ENCODE peak calls at places on chromosome 20, in nine cellular contexts. H is A172, Y is BJ, N is GM13977, P is HEK293T, G is ovary, R is stromal cell of bone marrow, D is psoas muscle, J is nucleus accumbens. S is an unnamed sample.
A peak's percentile ranks its signal among the peaks of the same experiment; 100 is the strongest.

GRCh38 chr20:32251470-32251869 is 26.0 kb upstream of the KIF3B start:
- DNase-seq in H (no peak), Y (no peak), N (no peak), P (no peak), G (no peak), R (no peak), D (no peak), J (no peak), S (no peak)

GRCh38 chr20:35539756-35540212 is 2.1 kb upstream of the ERGIC3 start:
- DNase-seq in H (no peak), Y (no peak), N (no peak), P (peak; percentile 72), G (no peak), R (no peak), D (peak; percentile 41), J (no peak), S (peak; percentile 70)

GRCh38 chr20:1328680-1329330 is at the start of gene SDCBP2:
- DNase-seq in H (no peak), Y (no peak), N (no peak), P (no peak), G (no peak), R (no peak), D (no peak), J (no peak), S (no peak)

GRCh38 chr20:43534791-43535350 is 24.0 kb upstream of the SGK2 start:
- DNase-seq in H (no peak), Y (no peak), N (no peak), P (no peak), G (no peak), R (no peak), D (no peak), J (no peak), S (no peak)

GRCh38 chr20:7980332-7981046 is 39.1 kb downstream of the TMX4 start:
- DNase-seq in H (peak; percentile 6), Y (no peak), N (peak; percentile 34), P (peak; percentile 64), G (no peak), R (peak; percentile 27), D (no peak), J (peak; percentile 17), S (no peak)

GRCh38 chr20:48329676-48330644 is 497.8 kb downstream of the PREX1 start:
- DNase-seq in H (no peak), Y (no peak), N (peak; percentile 60), P (peak; percentile 51), G (peak; percentile 53), R (peak; percentile 22), D (no peak), J (no peak), S (no peak)

GRCh38 chr20:10634683-10635411 is 39.0 kb downstream of the JAG1 start:
- DNase-seq in H (no peak), Y (peak; percentile 82), N (no peak), P (no peak), G (no peak), R (peak; percentile 86), D (no peak), J (no peak), S (no peak)

GRCh38 chr20:31835977-31836852 is 9.2 kb downstream of the FOXS1 start:
- DNase-seq in H (peak; percentile 96), Y (peak; percentile 41), N (peak; percentile 67), P (peak; percentile 34), G (peak; percentile 68), R (peak; percentile 80), D (peak; percentile 94), J (peak; percentile 50), S (peak; percentile 23)

GRCh38 chr20:25356294-25356933 is 34.2 kb downstream of the ABHD12 start:
- DNase-seq in H (no peak), Y (no peak), N (no peak), P (no peak), G (no peak), R (no peak), D (no peak), J (no peak), S (no peak)

GRCh38 chr20:59456342-59457132 is 147.8 kb upstream of the PHACTR3 start:
- DNase-seq in H (no peak), Y (no peak), N (no peak), P (no peak), G (no peak), R (no peak), D (no peak), J (no peak), S (no peak)

GRCh38 chr20:58699246-58700107 is 6.9 kb downstream of the NPEPL1 start:
- DNase-seq in H (no peak), Y (no peak), N (no peak), P (no peak), G (no peak), R (no peak), D (no peak), J (no peak), S (no peak)

GRCh38 chr20:32282461-32282860 is 5.0 kb downstream of the KIF3B start:
- DNase-seq in H (no peak), Y (no peak), N (no peak), P (no peak), G (no peak), R (no peak), D (peak; percentile 55), J (peak; percentile 10), S (no peak)